ENCODE peak calls at places on chromosomes 6 and 20, in six cellular contexts. W is iPS DF 6.9; O is fibroblast of pulmonary artery; X is adipocyte; I is effector memory CD4-positive, alpha-beta T cell; U is NCI-H748 treated with DMSO at 0.1 percent for 48 hours. M is an unnamed sample.
A peak's percentile ranks its signal among the peaks of the same experiment; 100 is the strongest.

GRCh38 chr6:4936681-4937041 is 67.2 kb downstream of the RPP40 start:
- DNase-seq in W (no peak), O (peak; percentile 78), X (peak; percentile 72), I (no peak), U (peak; percentile 7), M (peak; percentile 42)

GRCh38 chr20:38067717-38068365 is 34.3 kb downstream of the RPRD1B start:
- DNase-seq in W (no peak), O (no peak), X (no peak), I (no peak), U (no peak), M (no peak)

GRCh38 chr20:31720486-31721407 is 1.9 kb downstream of the BCL2L1 start:
- DNase-seq in W (no peak), O (no peak), X (peak; percentile 32), I (no peak), U (no peak), M (no peak)

GRCh38 chr6:170006524-170007467 is 255.4 kb downstream of the ERMARD start:
- DNase-seq in W (peak; percentile 85), O (no peak), X (no peak), I (no peak), U (peak; percentile 85), M (no peak)

GRCh38 chr20:48875914-48876240 is 45.6 kb upstream of the ARFGEF2 start:
- DNase-seq in W (no peak), O (peak; percentile 26), X (no peak), I (no peak), U (no peak), M (no peak)

GRCh38 chr6:137342607-137343186 is 123.5 kb upstream of the IFNGR1 start:
- DNase-seq in W (no peak), O (no peak), X (no peak), I (no peak), U (no peak), M (no peak)

GRCh38 chr6:11143394-11144371 is 32.2 kb upstream of the ERVFRD-1 start:
- DNase-seq in W (no peak), O (peak; percentile 92), X (peak; percentile 74), I (no peak), U (no peak), M (peak; percentile 35)

GRCh38 chr6:42929928-42930360 is 664 bp downstream of the CNPY3 start:
- DNase-seq in W (no peak), O (peak; percentile 66), X (peak; percentile 83), I (peak; percentile 24), U (peak; percentile 75), M (no peak)

GRCh38 chr20:50193851-50194830 is 3.5 kb downstream of the CEBPB start:
- DNase-seq in W (no peak), O (peak; percentile 43), X (peak; percentile 34), I (no peak), U (no peak), M (no peak)

GRCh38 chr6:42049116-42049809 is 1.1 kb upstream of the TAF8 start:
- DNase-seq in W (no peak), O (no peak), X (no peak), I (no peak), U (no peak), M (no peak)

GRCh38 chr20:36549942-36550796 is 8.8 kb downstream of the MYL9 start:
- DNase-seq in W (no peak), O (no peak), X (no peak), I (no peak), U (no peak), M (no peak)

GRCh38 chr20:22411568-22412450 is 172.6 kb downstream of the FOXA2 start:
- DNase-seq in W (no peak), O (peak; percentile 97), X (peak; percentile 21), I (no peak), U (no peak), M (peak; percentile 78)

GRCh38 chr6:90500458-90500857 is 86.4 kb downstream of the MAP3K7 start:
- DNase-seq in W (no peak), O (no peak), X (no peak), I (no peak), U (no peak), M (no peak)

GRCh38 chr6:151381722-151382121 is 9.6 kb downstream of the ZBTB2 start:
- DNase-seq in W (no peak), O (no peak), X (no peak), I (no peak), U (no peak), M (no peak)

GRCh38 chr6:90204327-90204726 is 92.3 kb downstream of the BACH2 start:
- DNase-seq in W (no peak), O (no peak), X (no peak), I (no peak), U (no peak), M (no peak)

GRCh38 chr6:142478117-142478516 is 176.3 kb downstream of the ADGRG6 start:
- DNase-seq in W (no peak), O (peak; percentile 33), X (peak; percentile 24), I (no peak), U (no peak), M (no peak)

GRCh38 chr6:138255443-138255842 is 37.2 kb upstream of the PBOV1 start:
- DNase-seq in W (no peak), O (no peak), X (no peak), I (no peak), U (no peak), M (no peak)

GRCh38 chr6:138001750-138002349 is 105.4 kb downstream of the PERP start:
- DNase-seq in W (peak; percentile 35), O (peak; percentile 67), X (peak; percentile 86), I (peak; percentile 32), U (peak; percentile 72), M (peak; percentile 55)

GRCh38 chr6:73262701-73263569 is at the start of gene KHDC1:
- DNase-seq in W (peak; percentile 37), O (peak; percentile 48), X (peak; percentile 65), I (peak; percentile 28), U (peak; percentile 16), M (no peak)

GRCh38 chr20:50713677-50714101 is 17.7 kb upstream of the PARD6B start:
- DNase-seq in W (no peak), O (peak; percentile 75), X (peak; percentile 67), I (no peak), U (no peak), M (peak; percentile 56)

GRCh38 chr6:12602951-12603710 is 113.4 kb upstream of the PHACTR1 start:
- DNase-seq in W (no peak), O (peak; percentile 90), X (peak; percentile 81), I (no peak), U (peak; percentile 23), M (peak; percentile 20)

GRCh38 chr6:153272201-153272980 is 141.3 kb upstream of the RGS17 start:
- DNase-seq in W (no peak), O (no peak), X (no peak), I (no peak), U (no peak), M (no peak)

GRCh38 chr6:13908955-13909381 is 15.8 kb upstream of the RNF182 start:
- DNase-seq in W (no peak), O (peak; percentile 76), X (peak; percentile 86), I (peak; percentile 18), U (peak; percentile 86), M (peak; percentile 48)

GRCh38 chr20:45792513-45793118 is 862 bp downstream of the DNTTIP1 start:
- DNase-seq in W (no peak), O (no peak), X (no peak), I (no peak), U (no peak), M (no peak)

GRCh38 chr20:44056010-44056698 is 130.8 kb downstream of the JPH2 start:
- DNase-seq in W (peak; percentile 31), O (no peak), X (no peak), I (no peak), U (peak; percentile 12), M (peak; percentile 68)

GRCh38 chr20:58032599-58032998 is 195.9 kb downstream of the ANKRD60 start:
- DNase-seq in W (no peak), O (no peak), X (no peak), I (no peak), U (no peak), M (no peak)

GRCh38 chr6:166862287-166862977 is 93.9 kb downstream of the RNASET2 start:
- DNase-seq in W (no peak), O (no peak), X (peak; percentile 21), I (no peak), U (no peak), M (no peak)

GRCh38 chr6:31359556-31359955 is 2.6 kb upstream of the HLA-B start:
- DNase-seq in W (no peak), O (no peak), X (no peak), I (no peak), U (no peak), M (no peak)

GRCh38 chr6:120230008-120230407 is 880.4 kb upstream of the MAN1A1 start:
- DNase-seq in W (no peak), O (no peak), X (no peak), I (no peak), U (no peak), M (peak; percentile 25)

GRCh38 chr20:51457281-51457932 is 85.1 kb downstream of the NFATC2 start:
- DNase-seq in W (no peak), O (peak; percentile 77), X (peak; percentile 82), I (no peak), U (no peak), M (no peak)

GRCh38 chr6:5179917-5180316 is 80.8 kb downstream of the LYRM4 start:
- DNase-seq in W (no peak), O (no peak), X (no peak), I (no peak), U (no peak), M (no peak)